ENCODE peak calls at places on chromosomes 13 and 19, in six cellular contexts. G is stimulated activated CD4-positive, alpha-beta T cell treated with anti-CD3 and anti-CD28 coated beads, Interleukin-2, amount 100 ng/mL, for 48 hours; I is thoracic aorta; J is breast epithelium; Q is AML-193; B is cerebellum. D is an unnamed sample.

GRCh38 chr13:27005556-27005955 is 166.1 kb downstream of the USP12 start:
- DNase-seq in G (no peak), I (no peak), J (no peak), Q (no peak), B (peak), D (no peak)

GRCh38 chr19:57267294-57267693 is 13.0 kb upstream of the ZNF460 start:
- DNase-seq in G (no peak), I (no peak), J (no peak), Q (no peak), B (no peak), D (no peak)

GRCh38 chr13:110387451-110388140 is 80.5 kb downstream of the COL4A2 start:
- DNase-seq in G (no peak), I (peak), J (peak), Q (no peak), B (no peak), D (peak)

GRCh38 chr13:43831088-43831487 is 44.3 kb upstream of the ENOX1 start:
- DNase-seq in G (no peak), I (no peak), J (no peak), Q (no peak), B (no peak), D (no peak)

GRCh38 chr13:44407379-44407778 is 33.8 kb downstream of the SERP2 start:
- DNase-seq in G (no peak), I (no peak), J (no peak), Q (no peak), B (no peak), D (no peak)

GRCh38 chr13:74778946-74779345 is 644.7 kb upstream of the KLF12 start:
- DNase-seq in G (no peak), I (no peak), J (no peak), Q (no peak), B (no peak), D (no peak)

GRCh38 chr19:38932425-38933179 is 1.9 kb downstream of the MRPS12 start:
- DNase-seq in G (peak), I (no peak), J (no peak), Q (peak), B (no peak), D (no peak)

GRCh38 chr19:11142528-11143171 is 12.9 kb downstream of the SPC24 start:
- DNase-seq in G (no peak), I (peak), J (peak), Q (no peak), B (no peak), D (peak)

GRCh38 chr13:62626771-62627170 is 1211.1 kb upstream of the PCDH20 start:
- DNase-seq in G (no peak), I (no peak), J (no peak), Q (peak), B (no peak), D (no peak)

GRCh38 chr13:82717249-82717648 is 1165.0 kb downstream of the SLITRK1 start:
- DNase-seq in G (no peak), I (no peak), J (no peak), Q (no peak), B (no peak), D (no peak)

GRCh38 chr19:30011051-30011578 is 69.1 kb downstream of the URI1 start:
- DNase-seq in G (no peak), I (no peak), J (no peak), Q (no peak), B (no peak), D (no peak)

GRCh38 chr13:93345642-93346220 is 119.1 kb downstream of the GPC6 start:
- DNase-seq in G (no peak), I (no peak), J (no peak), Q (no peak), B (no peak), D (no peak)

GRCh38 chr19:14346279-14346678 is 35.0 kb upstream of the ADGRE5 start:
- DNase-seq in G (no peak), I (no peak), J (no peak), Q (no peak), B (no peak), D (no peak)

GRCh38 chr19:8640402-8641004 is 10.1 kb downstream of the NFILZ start:
- DNase-seq in G (no peak), I (no peak), J (no peak), Q (peak), B (no peak), D (peak)

GRCh38 chr13:112159575-112160547 is 92.9 kb downstream of the SOX1 start:
- DNase-seq in G (no peak), I (no peak), J (no peak), Q (no peak), B (no peak), D (no peak)

GRCh38 chr19:8208119-8208709 is 956 bp upstream of the CERS4 start:
- DNase-seq in G (no peak), I (no peak), J (peak), Q (no peak), B (no peak), D (peak)

GRCh38 chr19:44603201-44603945 is 10.0 kb upstream of the IGSF23 start:
- DNase-seq in G (no peak), I (no peak), J (no peak), Q (no peak), B (no peak), D (peak)

GRCh38 chr13:38620876-38621275 is 66.0 kb upstream of the FREM2 start:
- DNase-seq in G (no peak), I (no peak), J (no peak), Q (no peak), B (no peak), D (no peak)

GRCh38 chr13:29754486-29754806 is 96.0 kb downstream of the UBL3 start:
- DNase-seq in G (peak), I (no peak), J (no peak), Q (no peak), B (no peak), D (no peak)

GRCh38 chr13:93080587-93080986 is 146.0 kb upstream of the GPC6 start:
- DNase-seq in G (no peak), I (no peak), J (no peak), Q (no peak), B (no peak), D (no peak)

GRCh38 chr19:36489920-36490415 is 607 bp upstream of the ZNF566 start:
- DNase-seq in G (peak), I (peak), J (peak), Q (no peak), B (peak), D (peak)

GRCh38 chr19:33394006-33394722 is 20.7 kb downstream of the CEBPG start:
- DNase-seq in G (no peak), I (no peak), J (no peak), Q (peak), B (no peak), D (peak)

GRCh38 chr19:6890938-6891337 is 3.6 kb downstream of the ADGRE1 start:
- DNase-seq in G (peak), I (no peak), J (no peak), Q (no peak), B (no peak), D (no peak)

GRCh38 chr13:47474845-47475244 is 526.2 kb downstream of the SUCLA2 start:
- DNase-seq in G (no peak), I (no peak), J (no peak), Q (no peak), B (no peak), D (no peak)

GRCh38 chr13:26538363-26539317 is 18.8 kb upstream of the WASF3 start:
- DNase-seq in G (no peak), I (no peak), J (no peak), Q (no peak), B (peak), D (no peak)

GRCh38 chr19:33193864-33194362 is at the start of gene LRP3:
- DNase-seq in G (no peak), I (no peak), J (no peak), Q (peak), B (peak), D (no peak)